ENCODE peak calls at places on chromosomes 11 and 22, in six cellular contexts. One of them, this sample, is unnamed.

GRCh38 chr11:85661972-85662664 is 2.8 kb downstream of the CREBZF start:
- DNase-seq in H1: no peak
- DNase-seq in Calu3: no peak
- DNase-seq in right atrium auricular region: no peak
- DNase-seq in GM12865: no peak
- DNase-seq in HCT116: no peak
- DNase-seq in this sample: no peak

GRCh38 chr22:23858484-23858815 is 775 bp downstream of the SLC2A11 start:
- DNase-seq in H1: no peak
- DNase-seq in Calu3: no peak
- DNase-seq in right atrium auricular region: no peak
- DNase-seq in GM12865: no peak
- DNase-seq in HCT116: no peak
- DNase-seq in this sample: no peak

GRCh38 chr11:833849-834311 is 1.1 kb downstream of the CD151 start:
- DNase-seq in H1: no peak
- DNase-seq in Calu3: no peak
- DNase-seq in right atrium auricular region: no peak
- DNase-seq in GM12865: no peak
- DNase-seq in HCT116: no peak
- DNase-seq in this sample: no peak

GRCh38 chr11:124586247-124586860 is 16.6 kb downstream of the OR8A1 start:
- DNase-seq in H1: peak; percentile 39
- DNase-seq in Calu3: peak; percentile 36
- DNase-seq in right atrium auricular region: peak; percentile 69
- DNase-seq in GM12865: peak; percentile 65
- DNase-seq in HCT116: peak; percentile 44
- DNase-seq in this sample: peak; percentile 69

GRCh38 chr11:125807909-125808308 is 20.0 kb downstream of the PATE3 start:
- DNase-seq in H1: no peak
- DNase-seq in Calu3: no peak
- DNase-seq in right atrium auricular region: no peak
- DNase-seq in GM12865: no peak
- DNase-seq in HCT116: no peak
- DNase-seq in this sample: no peak

GRCh38 chr11:72617080-72617744 is 57.0 kb downstream of the PDE2A start:
- DNase-seq in H1: no peak
- DNase-seq in Calu3: no peak
- DNase-seq in right atrium auricular region: no peak
- DNase-seq in GM12865: no peak
- DNase-seq in HCT116: no peak
- DNase-seq in this sample: no peak

GRCh38 chr11:64164392-64165312 is 1.3 kb downstream of the MACROD1 start:
- DNase-seq in H1: no peak
- DNase-seq in Calu3: no peak
- DNase-seq in right atrium auricular region: no peak
- DNase-seq in GM12865: no peak
- DNase-seq in HCT116: no peak
- DNase-seq in this sample: no peak

GRCh38 chr11:65041206-65042035 is at the start of gene SAC3D1:
- DNase-seq in H1: no peak
- DNase-seq in Calu3: peak; percentile 78
- DNase-seq in right atrium auricular region: no peak
- DNase-seq in GM12865: no peak
- DNase-seq in HCT116: peak; percentile 19
- DNase-seq in this sample: no peak

GRCh38 chr22:42596376-42596775 is 18.3 kb downstream of the POLDIP3 start:
- DNase-seq in H1: no peak
- DNase-seq in Calu3: no peak
- DNase-seq in right atrium auricular region: no peak
- DNase-seq in GM12865: no peak
- DNase-seq in HCT116: no peak
- DNase-seq in this sample: no peak

GRCh38 chr11:117600261-117600783 is 196.7 kb downstream of the DSCAML1 start:
- DNase-seq in H1: no peak
- DNase-seq in Calu3: no peak
- DNase-seq in right atrium auricular region: no peak
- DNase-seq in GM12865: no peak
- DNase-seq in HCT116: no peak
- DNase-seq in this sample: no peak

GRCh38 chr11:62245271-62245753 is 3.3 kb downstream of the SCGB1D2 start:
- DNase-seq in H1: no peak
- DNase-seq in Calu3: peak; percentile 24
- DNase-seq in right atrium auricular region: no peak
- DNase-seq in GM12865: peak; percentile 33
- DNase-seq in HCT116: no peak
- DNase-seq in this sample: peak; percentile 68

GRCh38 chr22:19818264-19819208 is 36.1 kb downstream of the GNB1L start:
- DNase-seq in H1: no peak
- DNase-seq in Calu3: no peak
- DNase-seq in right atrium auricular region: peak; percentile 28
- DNase-seq in GM12865: no peak
- DNase-seq in HCT116: no peak
- DNase-seq in this sample: peak; percentile 1

GRCh38 chr22:37643225-37643847 is 3.9 kb downstream of the SH3BP1 start:
- DNase-seq in H1: no peak
- DNase-seq in Calu3: peak; percentile 92
- DNase-seq in right atrium auricular region: peak; percentile 88
- DNase-seq in GM12865: peak; percentile 80
- DNase-seq in HCT116: no peak
- DNase-seq in this sample: peak; percentile 97

GRCh38 chr11:2590131-2590950 is 109.5 kb downstream of the KCNQ1OT1 start:
- DNase-seq in H1: no peak
- DNase-seq in Calu3: no peak
- DNase-seq in right atrium auricular region: no peak
- DNase-seq in GM12865: no peak
- DNase-seq in HCT116: no peak
- DNase-seq in this sample: no peak

GRCh38 chr22:45262931-45263789 is 21.6 kb upstream of the UPK3A start:
- DNase-seq in H1: no peak
- DNase-seq in Calu3: no peak
- DNase-seq in right atrium auricular region: no peak
- DNase-seq in GM12865: peak; percentile 93
- DNase-seq in HCT116: no peak
- DNase-seq in this sample: no peak

GRCh38 chr22:49018601-49019000 is 809.1 kb downstream of the BRD1 start:
- DNase-seq in H1: no peak
- DNase-seq in Calu3: no peak
- DNase-seq in right atrium auricular region: peak; percentile 50
- DNase-seq in GM12865: no peak
- DNase-seq in HCT116: no peak
- DNase-seq in this sample: no peak

GRCh38 chr11:16301462-16301861 is 54.9 kb downstream of the SOX6 start:
- DNase-seq in H1: no peak
- DNase-seq in Calu3: no peak
- DNase-seq in right atrium auricular region: no peak
- DNase-seq in GM12865: no peak
- DNase-seq in HCT116: no peak
- DNase-seq in this sample: no peak

GRCh38 chr11:2481253-2481652 is 36.4 kb downstream of the KCNQ1 start:
- DNase-seq in H1: no peak
- DNase-seq in Calu3: no peak
- DNase-seq in right atrium auricular region: no peak
- DNase-seq in GM12865: no peak
- DNase-seq in HCT116: no peak
- DNase-seq in this sample: no peak

GRCh38 chr11:75422248-75423231 is 10.5 kb downstream of the KLHL35 start:
- DNase-seq in H1: no peak
- DNase-seq in Calu3: peak; percentile 34
- DNase-seq in right atrium auricular region: no peak
- DNase-seq in GM12865: no peak
- DNase-seq in HCT116: no peak
- DNase-seq in this sample: no peak

GRCh38 chr22:39928556-39929401 is 27.9 kb downstream of the GRAP2 start:
- DNase-seq in H1: no peak
- DNase-seq in Calu3: no peak
- DNase-seq in right atrium auricular region: no peak
- DNase-seq in GM12865: no peak
- DNase-seq in HCT116: no peak
- DNase-seq in this sample: no peak

GRCh38 chr11:9629064-9629463 is 34.8 kb upstream of the SWAP70 start:
- DNase-seq in H1: no peak
- DNase-seq in Calu3: no peak
- DNase-seq in right atrium auricular region: no peak
- DNase-seq in GM12865: peak; percentile 72
- DNase-seq in HCT116: no peak
- DNase-seq in this sample: no peak

GRCh38 chr11:9625158-9625557 is 38.7 kb upstream of the SWAP70 start:
- DNase-seq in H1: no peak
- DNase-seq in Calu3: no peak
- DNase-seq in right atrium auricular region: no peak
- DNase-seq in GM12865: no peak
- DNase-seq in HCT116: no peak
- DNase-seq in this sample: no peak

GRCh38 chr11:9625728-9626127 is 38.1 kb upstream of the SWAP70 start:
- DNase-seq in H1: no peak
- DNase-seq in Calu3: no peak
- DNase-seq in right atrium auricular region: no peak
- DNase-seq in GM12865: no peak
- DNase-seq in HCT116: no peak
- DNase-seq in this sample: no peak

GRCh38 chr11:9624448-9624847 is 39.4 kb upstream of the SWAP70 start:
- DNase-seq in H1: no peak
- DNase-seq in Calu3: no peak
- DNase-seq in right atrium auricular region: no peak
- DNase-seq in GM12865: no peak
- DNase-seq in HCT116: no peak
- DNase-seq in this sample: no peak

DNA sequence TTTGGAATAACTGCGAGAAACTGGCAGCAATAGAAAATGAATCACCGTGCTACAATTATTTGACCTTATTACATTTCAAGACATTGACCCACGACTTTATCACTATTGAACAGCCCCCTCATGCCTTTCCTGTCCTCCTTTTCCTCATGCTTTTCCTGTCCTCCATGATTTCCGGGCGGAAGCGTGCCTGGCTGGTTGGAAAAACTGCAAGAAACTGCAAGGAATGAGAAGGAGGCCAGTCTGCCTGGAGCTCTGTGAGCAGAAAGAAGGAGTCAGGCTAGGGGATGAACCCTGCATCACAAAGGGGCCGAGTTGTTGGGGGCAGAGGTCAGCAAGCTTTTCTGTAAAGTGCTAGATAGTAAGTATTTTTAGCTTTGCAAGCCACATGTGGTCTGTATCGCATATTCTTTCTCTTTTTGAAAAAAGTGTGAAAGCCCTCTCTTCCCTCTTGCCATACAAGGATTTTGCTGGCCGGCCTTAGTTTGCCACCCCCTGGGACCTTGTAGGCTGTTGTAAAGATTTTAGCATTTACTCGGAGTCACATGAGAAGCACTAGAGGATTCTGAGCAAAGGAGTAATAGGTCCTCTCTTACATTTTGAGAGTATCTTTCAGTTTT is 37.0 kb upstream of the SWAP70 start:
- DNase-seq in H1: peak; percentile 65
- DNase-seq in Calu3: no peak
- DNase-seq in right atrium auricular region: peak; percentile 58
- DNase-seq in GM12865: peak; percentile 27
- DNase-seq in HCT116: no peak
- DNase-seq in this sample: peak; percentile 67
- TF ChIP-seq CTCF in H1: no peak
- TF ChIP-seq CTCF in Calu3: no peak
- TF ChIP-seq CTCF in right atrium auricular region: no peak
- TF ChIP-seq CTCF in GM12865: no peak
- TF ChIP-seq CTCF in HCT116: no peak
- TF ChIP-seq CTCF in this sample: no peak

DNA sequence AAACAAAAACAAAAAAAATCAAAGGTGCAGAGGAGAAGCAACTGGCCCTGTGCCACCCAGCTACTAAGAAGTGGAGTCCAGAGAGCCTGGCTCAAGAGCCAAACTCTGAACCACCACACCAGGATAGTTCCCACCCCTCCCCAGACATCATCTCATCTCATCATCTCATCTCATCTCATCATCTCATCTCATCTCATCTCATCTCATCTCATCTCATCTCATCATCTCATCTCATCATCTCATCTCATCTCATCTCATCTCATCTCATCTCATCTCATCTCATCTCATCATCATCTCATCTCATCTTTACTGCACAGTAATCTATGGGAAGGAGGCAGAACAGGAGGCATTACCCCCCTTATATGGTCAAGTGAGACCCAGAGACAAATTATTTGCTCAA is 8.3 kb downstream of the CHRNA10 start:
- DNase-seq in H1: no peak
- DNase-seq in Calu3: no peak
- DNase-seq in right atrium auricular region: no peak
- DNase-seq in GM12865: no peak
- DNase-seq in HCT116: no peak
- DNase-seq in this sample: no peak
- TF ChIP-seq CTCF in H1: no peak
- TF ChIP-seq CTCF in Calu3: no peak
- TF ChIP-seq CTCF in right atrium auricular region: no peak
- TF ChIP-seq CTCF in GM12865: no peak
- TF ChIP-seq CTCF in HCT116: no peak
- TF ChIP-seq CTCF in this sample: no peak

GRCh38 chr22:27881404-27881803 is 37.7 kb downstream of the PITPNB start:
- DNase-seq in H1: no peak
- DNase-seq in Calu3: no peak
- DNase-seq in right atrium auricular region: no peak
- DNase-seq in GM12865: no peak
- DNase-seq in HCT116: no peak
- DNase-seq in this sample: no peak

GRCh38 chr22:27877501-27877900 is 41.6 kb downstream of the PITPNB start:
- DNase-seq in H1: no peak
- DNase-seq in Calu3: no peak
- DNase-seq in right atrium auricular region: no peak
- DNase-seq in GM12865: peak; percentile 71
- DNase-seq in HCT116: no peak
- DNase-seq in this sample: no peak

GRCh38 chr22:27880778-27881394 is 38.2 kb downstream of the PITPNB start:
- DNase-seq in H1: no peak
- DNase-seq in Calu3: peak; percentile 46
- DNase-seq in right atrium auricular region: no peak
- DNase-seq in GM12865: peak; percentile 71
- DNase-seq in HCT116: peak; percentile 47
- DNase-seq in this sample: peak; percentile 48

GRCh38 chr22:27876684-27877083 is 42.4 kb downstream of the PITPNB start:
- DNase-seq in H1: no peak
- DNase-seq in Calu3: no peak
- DNase-seq in right atrium auricular region: no peak
- DNase-seq in GM12865: no peak
- DNase-seq in HCT116: no peak
- DNase-seq in this sample: no peak

GRCh38 chr22:27879923-27880322 is 39.1 kb downstream of the PITPNB start:
- DNase-seq in H1: no peak
- DNase-seq in Calu3: peak; percentile 27
- DNase-seq in right atrium auricular region: no peak
- DNase-seq in GM12865: peak; percentile 48
- DNase-seq in HCT116: peak; percentile 13
- DNase-seq in this sample: peak; percentile 48
- TF ChIP-seq CTCF in H1: peak; percentile 58
- TF ChIP-seq CTCF in Calu3: peak; percentile 75
- TF ChIP-seq CTCF in right atrium auricular region: peak; percentile 54
- TF ChIP-seq CTCF in GM12865: peak; percentile 61
- TF ChIP-seq CTCF in HCT116: peak; percentile 57
- TF ChIP-seq CTCF in this sample: peak; percentile 76

DNA sequence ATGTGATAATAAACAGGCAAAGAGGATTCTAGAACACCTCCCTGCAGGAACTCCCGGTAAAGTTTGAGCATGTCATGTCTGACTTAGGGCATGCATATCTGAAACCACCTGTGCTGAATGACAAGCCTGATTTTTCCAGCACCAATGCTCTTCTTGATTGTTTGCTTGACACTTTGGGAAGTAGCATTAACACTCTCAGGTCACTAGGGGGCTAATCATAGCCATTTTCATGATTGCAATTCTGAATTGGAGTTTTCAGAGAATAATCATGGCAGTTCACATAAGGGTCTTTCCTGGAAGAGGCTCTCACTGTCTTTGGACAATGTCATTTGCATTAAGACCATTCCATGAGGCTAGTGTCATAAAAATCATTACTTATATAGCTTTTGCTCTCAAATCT is 234.4 kb upstream of the MTNR1B start:
- DNase-seq in H1: no peak
- DNase-seq in Calu3: no peak
- DNase-seq in right atrium auricular region: no peak
- DNase-seq in GM12865: no peak
- DNase-seq in HCT116: no peak
- DNase-seq in this sample: no peak
- TF ChIP-seq CTCF in H1: peak; percentile 43
- TF ChIP-seq CTCF in Calu3: no peak
- TF ChIP-seq CTCF in right atrium auricular region: no peak
- TF ChIP-seq CTCF in GM12865: peak; percentile 29
- TF ChIP-seq CTCF in HCT116: peak; percentile 49
- TF ChIP-seq CTCF in this sample: peak; percentile 53